ENCODE peak calls at places on chromosomes 2 and 18, in ten cellular contexts. L is GM23248; J is CD8-positive, alpha-beta memory T cell; G is thyroid gland; S is tibial artery; I is colonic mucosa; K is transverse colon; M is breast epithelium; O is psoas muscle; N is MM.1S. T is an unnamed sample.

GRCh38 chr2:133888107-133888506 is 319.8 kb upstream of the NCKAP5 start:
- DNase-seq in J (no peak), S (no peak), G (no peak), N (no peak), I (no peak), M (no peak), O (no peak), K (no peak), L (no peak), T (no peak)

GRCh38 chr2:177622516-177622915 is 229.9 kb downstream of the AGPS start:
- DNase-seq in S (no peak), K (no peak), O (no peak), N (no peak), G (no peak), M (no peak), J (no peak), L (no peak), I (no peak), T (peak; percentile 33)

GRCh38 chr2:196336715-196337617 is 165.6 kb upstream of the STK17B start:
- DNase-seq in I (no peak), L (peak; percentile 74), J (peak; percentile 23), N (peak; percentile 41), K (peak; percentile 13), O (no peak), S (no peak), M (no peak), G (no peak), T (no peak)

GRCh38 chr2:75491129-75491753 is 69.5 kb downstream of the EVA1A start:
- DNase-seq in G (no peak), M (no peak), K (no peak), L (peak; percentile 74), O (no peak), J (no peak), N (no peak), I (no peak), S (no peak), T (no peak)

GRCh38 chr2:199463708-199464613 is 6.2 kb upstream of the SATB2 start:
- DNase-seq in K (peak; percentile 62), J (no peak), L (peak; percentile 54), O (no peak), I (peak; percentile 60), N (no peak), S (no peak), M (no peak), G (no peak), T (no peak)

GRCh38 chr2:105600037-105600442 is 144.7 kb upstream of the NCK2 start:
- DNase-seq in K (no peak), N (no peak), G (no peak), J (no peak), S (no peak), M (no peak), L (no peak), I (no peak), O (no peak), T (no peak)

GRCh38 chr2:62465741-62466500 is 40.1 kb downstream of the TMEM17 start:
- DNase-seq in K (no peak), O (no peak), L (no peak), M (no peak), J (no peak), G (no peak), I (no peak), N (no peak), S (no peak), T (no peak)

GRCh38 chr18:49072524-49072934 is 121.8 kb upstream of the SMAD7 start:
- DNase-seq in O (no peak), M (no peak), G (no peak), N (no peak), K (no peak), I (peak; percentile 30), S (no peak), J (no peak), L (peak; percentile 27), T (no peak)

GRCh38 chr2:54535599-54536195 is 79.6 kb downstream of the SPTBN1 start:
- DNase-seq in I (no peak), N (no peak), J (no peak), G (no peak), S (peak; percentile 54), L (no peak), K (no peak), O (peak; percentile 27), M (no peak), T (no peak)

GRCh38 chr2:237921967-237922492 is 44.8 kb upstream of the UBE2F start:
- DNase-seq in N (no peak), S (no peak), J (no peak), L (no peak), O (no peak), M (no peak), K (no peak), G (no peak), I (no peak), T (no peak)
- H3K27ac ChIP-seq in N (no peak overlapping the region), S (peak overlapping the region; percentile 83), J (no peak overlapping the region), L (no peak overlapping the region), O (no peak overlapping the region), M (no peak overlapping the region), K (no peak overlapping the region), G (no peak overlapping the region), I (no peak overlapping the region), T (no peak overlapping the region)

DNA sequence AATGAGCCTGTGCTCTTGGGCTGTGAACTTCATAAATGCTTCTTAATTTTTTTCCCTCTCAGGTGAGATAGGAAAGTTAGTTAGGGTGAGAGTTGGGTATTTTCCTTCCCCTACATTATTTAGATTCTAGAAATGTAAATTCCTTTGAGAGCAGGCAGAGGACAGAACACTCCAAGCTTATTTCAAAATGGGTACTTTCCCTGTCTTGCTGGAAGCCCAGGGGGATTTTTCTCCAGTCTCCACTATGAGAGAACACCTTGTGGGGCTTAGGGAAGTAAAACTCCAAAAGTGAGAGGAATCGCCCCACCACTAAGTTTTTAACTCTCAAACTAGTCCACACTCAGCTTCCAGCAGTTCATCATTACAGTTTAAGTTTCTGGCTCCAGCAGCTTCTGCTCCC is 253.2 kb upstream of the CTAGE1 start:
- DNase-seq in S (no peak), O (no peak), G (no peak), I (no peak), M (no peak), L (no peak), K (no peak), J (no peak), N (no peak), T (no peak)
- H3K27ac ChIP-seq in S (no peak overlapping the region), O (no peak overlapping the region), G (no peak overlapping the region), I (no peak overlapping the region), M (no peak overlapping the region), L (no peak overlapping the region), K (no peak overlapping the region), J (no peak overlapping the region), N (no peak overlapping the region), T (no peak overlapping the region)

GRCh38 chr18:32730620-32731021 is 42.2 kb downstream of the KLHL14 start:
- DNase-seq in J (peak; percentile 0), O (no peak), G (no peak), L (peak; percentile 45), M (no peak), I (no peak), N (peak; percentile 74), K (no peak), S (no peak), T (no peak)
- H3K27ac ChIP-seq in J (no peak overlapping the region), O (no peak overlapping the region), G (peak overlapping the region; percentile 66), L (no peak overlapping the region), M (peak overlapping the region; percentile 17), I (no peak overlapping the region), N (no peak overlapping the region), K (no peak overlapping the region), S (no peak overlapping the region), T (no peak overlapping the region)

DNA sequence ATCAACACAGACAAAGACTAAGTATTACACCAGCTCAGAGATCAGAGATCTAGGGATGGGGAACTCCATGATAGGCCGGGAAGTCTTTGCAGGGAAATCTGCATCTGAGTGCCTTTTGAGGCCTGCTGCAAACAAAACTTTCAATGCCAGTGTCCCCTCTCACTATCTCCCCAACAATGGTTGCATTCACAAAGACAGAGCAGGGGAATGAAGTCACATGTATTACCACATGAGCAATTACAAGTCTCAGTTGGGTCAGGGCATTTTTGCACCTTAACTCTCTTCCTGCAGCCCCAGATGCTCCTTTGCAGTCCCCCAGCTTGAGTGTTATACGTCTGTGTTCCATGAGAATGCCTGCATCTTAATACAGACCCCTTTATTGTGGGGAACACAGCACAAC is 1.8 kb upstream of the RNF144A start:
- DNase-seq in G (no peak), N (no peak), I (no peak), M (no peak), O (no peak), K (no peak), L (no peak), S (no peak), J (no peak), T (no peak)
- H3K27ac ChIP-seq in G (no peak overlapping the region), N (no peak overlapping the region), I (no peak overlapping the region), M (no peak overlapping the region), O (no peak overlapping the region), K (no peak overlapping the region), L (no peak overlapping the region), S (no peak overlapping the region), J (no peak overlapping the region), T (peak overlapping the region; percentile 92)

GRCh38 chr2:238171575-238172187 is 12.9 kb downstream of the ERFE start:
- DNase-seq in G (no peak), O (no peak), K (no peak), M (no peak), J (no peak), L (no peak), I (no peak), S (no peak), N (no peak), T (no peak)
- H3K27ac ChIP-seq in G (peak overlapping the region; percentile 78), O (no peak overlapping the region), K (no peak overlapping the region), M (no peak overlapping the region), J (no peak overlapping the region), L (peak overlapping the region; percentile 96), I (no peak overlapping the region), S (no peak overlapping the region), N (no peak overlapping the region), T (no peak overlapping the region)

GRCh38 chr18:44733754-44734465 is 53.2 kb downstream of the SETBP1 start:
- DNase-seq in O (no peak), K (no peak), L (peak; percentile 59), S (no peak), J (no peak), I (no peak), N (no peak), M (no peak), G (no peak), T (no peak)

GRCh38 chr18:44732604-44733003 is 51.9 kb downstream of the SETBP1 start:
- DNase-seq in I (no peak), M (no peak), J (no peak), O (no peak), S (no peak), N (no peak), L (no peak), K (no peak), G (peak; percentile 85), T (no peak)

GRCh38 chr18:44731866-44732555 is 51.3 kb downstream of the SETBP1 start:
- DNase-seq in I (no peak), J (no peak), N (no peak), S (no peak), L (peak; percentile 66), M (no peak), K (no peak), G (no peak), O (no peak), T (no peak)

GRCh38 chr18:44735071-44735470 is 54.4 kb downstream of the SETBP1 start:
- DNase-seq in O (no peak), M (no peak), I (no peak), K (no peak), S (no peak), G (no peak), N (no peak), J (no peak), L (no peak), T (no peak)

GRCh38 chr18:44733069-44733753 is 52.5 kb downstream of the SETBP1 start:
- DNase-seq in N (no peak), K (no peak), J (no peak), I (no peak), M (no peak), L (peak; percentile 95), O (no peak), S (peak; percentile 55), G (no peak), T (no peak)
- H3K27ac ChIP-seq in N (no peak overlapping the region), K (peak overlapping the region; percentile 68), J (no peak overlapping the region), I (no peak overlapping the region), M (peak overlapping the region; percentile 79), L (peak overlapping the region; percentile 86), O (peak overlapping the region; percentile 83), S (no peak overlapping the region), G (no peak overlapping the region), T (no peak overlapping the region)